ENCODE peak calls at places on chromosomes 6 and 20, in six cellular contexts. One of them, this sample, is unnamed.

GRCh38 chr20:58996226-58996611 is 10.8 kb downstream of the CTSZ start:
- DNase-seq in neuronal stem cell: no peak
- DNase-seq in T-helper 17 cell: no peak
- DNase-seq in B cell: no peak
- DNase-seq in activated CD8-positive, alpha-beta memory T cell treated with anti-CD3 and anti-CD28 coated beads for 4 hours: no peak
- DNase-seq in Daoy: no peak
- DNase-seq in this sample: no peak

GRCh38 chr20:32115196-32115767 is 5.8 kb downstream of the TM9SF4 start:
- DNase-seq in activated CD8-positive, alpha-beta memory T cell treated with anti-CD3 and anti-CD28 coated beads for 4 hours: no peak
- DNase-seq in B cell: no peak
- DNase-seq in neuronal stem cell: no peak
- DNase-seq in T-helper 17 cell: no peak
- DNase-seq in Daoy: no peak
- DNase-seq in this sample: no peak

GRCh38 chr6:40342674-40343230 is 244.4 kb downstream of the LRFN2 start:
- DNase-seq in B cell: no peak
- DNase-seq in activated CD8-positive, alpha-beta memory T cell treated with anti-CD3 and anti-CD28 coated beads for 4 hours: no peak
- DNase-seq in T-helper 17 cell: no peak
- DNase-seq in neuronal stem cell: no peak
- DNase-seq in Daoy: no peak
- DNase-seq in this sample: no peak

GRCh38 chr6:49546371-49546770 is 4.1 kb upstream of the C6orf141 start:
- DNase-seq in neuronal stem cell: no peak
- DNase-seq in B cell: no peak
- DNase-seq in activated CD8-positive, alpha-beta memory T cell treated with anti-CD3 and anti-CD28 coated beads for 4 hours: no peak
- DNase-seq in T-helper 17 cell: no peak
- DNase-seq in Daoy: no peak
- DNase-seq in this sample: no peak

GRCh38 chr6:168126566-168127383 is 47.8 kb upstream of the FRMD1 start:
- DNase-seq in neuronal stem cell: no peak
- DNase-seq in Daoy: no peak
- DNase-seq in T-helper 17 cell: no peak
- DNase-seq in B cell: peak
- DNase-seq in activated CD8-positive, alpha-beta memory T cell treated with anti-CD3 and anti-CD28 coated beads for 4 hours: no peak
- DNase-seq in this sample: no peak

GRCh38 chr6:42320762-42321161 is 103.1 kb upstream of the MRPS10 start:
- DNase-seq in neuronal stem cell: no peak
- DNase-seq in B cell: no peak
- DNase-seq in T-helper 17 cell: no peak
- DNase-seq in activated CD8-positive, alpha-beta memory T cell treated with anti-CD3 and anti-CD28 coated beads for 4 hours: no peak
- DNase-seq in Daoy: peak
- DNase-seq in this sample: no peak

GRCh38 chr6:41073968-41074691 is 1.4 kb downstream of the NFYA start:
- DNase-seq in neuronal stem cell: no peak
- DNase-seq in T-helper 17 cell: no peak
- DNase-seq in Daoy: peak
- DNase-seq in B cell: peak
- DNase-seq in activated CD8-positive, alpha-beta memory T cell treated with anti-CD3 and anti-CD28 coated beads for 4 hours: no peak
- DNase-seq in this sample: peak

GRCh38 chr6:167767715-167768107 is 59.0 kb upstream of the AFDN start:
- DNase-seq in T-helper 17 cell: no peak
- DNase-seq in neuronal stem cell: no peak
- DNase-seq in B cell: no peak
- DNase-seq in Daoy: no peak
- DNase-seq in activated CD8-positive, alpha-beta memory T cell treated with anti-CD3 and anti-CD28 coated beads for 4 hours: no peak
- DNase-seq in this sample: no peak

GRCh38 chr6:14763139-14763538 is 482.7 kb upstream of the JARID2 start:
- DNase-seq in activated CD8-positive, alpha-beta memory T cell treated with anti-CD3 and anti-CD28 coated beads for 4 hours: no peak
- DNase-seq in T-helper 17 cell: no peak
- DNase-seq in Daoy: no peak
- DNase-seq in B cell: no peak
- DNase-seq in neuronal stem cell: no peak
- DNase-seq in this sample: no peak

GRCh38 chr20:11454966-11455799 is 462.5 kb upstream of the BTBD3 start:
- DNase-seq in Daoy: peak
- DNase-seq in activated CD8-positive, alpha-beta memory T cell treated with anti-CD3 and anti-CD28 coated beads for 4 hours: no peak
- DNase-seq in neuronal stem cell: no peak
- DNase-seq in T-helper 17 cell: no peak
- DNase-seq in B cell: no peak
- DNase-seq in this sample: peak

GRCh38 chr6:8013763-8014162 is 50.4 kb downstream of the BLOC1S5 start:
- DNase-seq in B cell: no peak
- DNase-seq in T-helper 17 cell: no peak
- DNase-seq in activated CD8-positive, alpha-beta memory T cell treated with anti-CD3 and anti-CD28 coated beads for 4 hours: no peak
- DNase-seq in neuronal stem cell: no peak
- DNase-seq in Daoy: no peak
- DNase-seq in this sample: no peak

GRCh38 chr20:32880635-32881034 is 21.9 kb downstream of the EFCAB8 start:
- DNase-seq in T-helper 17 cell: no peak
- DNase-seq in B cell: no peak
- DNase-seq in neuronal stem cell: no peak
- DNase-seq in Daoy: no peak
- DNase-seq in activated CD8-positive, alpha-beta memory T cell treated with anti-CD3 and anti-CD28 coated beads for 4 hours: no peak
- DNase-seq in this sample: no peak

GRCh38 chr20:12570371-12570770 is 438.4 kb upstream of the SPTLC3 start:
- DNase-seq in neuronal stem cell: peak
- DNase-seq in activated CD8-positive, alpha-beta memory T cell treated with anti-CD3 and anti-CD28 coated beads for 4 hours: no peak
- DNase-seq in Daoy: peak
- DNase-seq in B cell: no peak
- DNase-seq in T-helper 17 cell: no peak
- DNase-seq in this sample: no peak

GRCh38 chr20:8020314-8021079 is 936 bp upstream of the TMX4 start:
- DNase-seq in Daoy: no peak
- DNase-seq in activated CD8-positive, alpha-beta memory T cell treated with anti-CD3 and anti-CD28 coated beads for 4 hours: no peak
- DNase-seq in neuronal stem cell: no peak
- DNase-seq in B cell: peak
- DNase-seq in T-helper 17 cell: no peak
- DNase-seq in this sample: no peak

GRCh38 chr6:128443553-128443952 is 76.8 kb downstream of the PTPRK start:
- DNase-seq in activated CD8-positive, alpha-beta memory T cell treated with anti-CD3 and anti-CD28 coated beads for 4 hours: no peak
- DNase-seq in neuronal stem cell: no peak
- DNase-seq in Daoy: no peak
- DNase-seq in B cell: no peak
- DNase-seq in T-helper 17 cell: no peak
- DNase-seq in this sample: no peak

GRCh38 chr20:2451939-2452732 is 18.5 kb downstream of the SNRPB start:
- DNase-seq in Daoy: peak
- DNase-seq in B cell: peak
- DNase-seq in T-helper 17 cell: peak
- DNase-seq in neuronal stem cell: peak
- DNase-seq in activated CD8-positive, alpha-beta memory T cell treated with anti-CD3 and anti-CD28 coated beads for 4 hours: peak
- DNase-seq in this sample: peak

GRCh38 chr6:112030965-112031660 is 22.8 kb upstream of the CCN6 start:
- DNase-seq in neuronal stem cell: no peak
- DNase-seq in Daoy: no peak
- DNase-seq in activated CD8-positive, alpha-beta memory T cell treated with anti-CD3 and anti-CD28 coated beads for 4 hours: no peak
- DNase-seq in B cell: no peak
- DNase-seq in T-helper 17 cell: no peak
- DNase-seq in this sample: no peak

GRCh38 chr20:38395165-38395564 is 40.0 kb downstream of the SNHG17 start:
- DNase-seq in Daoy: no peak
- DNase-seq in activated CD8-positive, alpha-beta memory T cell treated with anti-CD3 and anti-CD28 coated beads for 4 hours: no peak
- DNase-seq in B cell: no peak
- DNase-seq in neuronal stem cell: no peak
- DNase-seq in T-helper 17 cell: no peak
- DNase-seq in this sample: peak

GRCh38 chr6:170292111-170292777 is 1.4 kb upstream of the DLL1 start:
- DNase-seq in B cell: no peak
- DNase-seq in neuronal stem cell: no peak
- DNase-seq in Daoy: no peak
- DNase-seq in T-helper 17 cell: no peak
- DNase-seq in activated CD8-positive, alpha-beta memory T cell treated with anti-CD3 and anti-CD28 coated beads for 4 hours: no peak
- DNase-seq in this sample: no peak

GRCh38 chr6:100296810-100297544 is 167.7 kb downstream of the SIM1 start:
- DNase-seq in Daoy: peak
- DNase-seq in activated CD8-positive, alpha-beta memory T cell treated with anti-CD3 and anti-CD28 coated beads for 4 hours: no peak
- DNase-seq in T-helper 17 cell: no peak
- DNase-seq in neuronal stem cell: no peak
- DNase-seq in B cell: no peak
- DNase-seq in this sample: peak

GRCh38 chr6:35048031-35048613 is 93.0 kb downstream of the TCP11 start:
- DNase-seq in neuronal stem cell: peak
- DNase-seq in activated CD8-positive, alpha-beta memory T cell treated with anti-CD3 and anti-CD28 coated beads for 4 hours: no peak
- DNase-seq in T-helper 17 cell: no peak
- DNase-seq in B cell: no peak
- DNase-seq in Daoy: no peak
- DNase-seq in this sample: peak

GRCh38 chr6:148761532-148761951 is 14.7 kb downstream of the UST start:
- DNase-seq in B cell: no peak
- DNase-seq in T-helper 17 cell: peak
- DNase-seq in activated CD8-positive, alpha-beta memory T cell treated with anti-CD3 and anti-CD28 coated beads for 4 hours: no peak
- DNase-seq in neuronal stem cell: no peak
- DNase-seq in Daoy: peak
- DNase-seq in this sample: no peak

GRCh38 chr6:34515473-34516387 is 40.4 kb downstream of the SPDEF start:
- DNase-seq in B cell: no peak
- DNase-seq in Daoy: no peak
- DNase-seq in neuronal stem cell: no peak
- DNase-seq in T-helper 17 cell: no peak
- DNase-seq in activated CD8-positive, alpha-beta memory T cell treated with anti-CD3 and anti-CD28 coated beads for 4 hours: no peak
- DNase-seq in this sample: no peak

GRCh38 chr6:139944131-139944530 is 569.7 kb upstream of the CITED2 start:
- DNase-seq in B cell: no peak
- DNase-seq in neuronal stem cell: no peak
- DNase-seq in T-helper 17 cell: no peak
- DNase-seq in activated CD8-positive, alpha-beta memory T cell treated with anti-CD3 and anti-CD28 coated beads for 4 hours: no peak
- DNase-seq in Daoy: no peak
- DNase-seq in this sample: no peak

GRCh38 chr20:14915356-14915755 is 577.9 kb upstream of the FLRT3 start:
- DNase-seq in activated CD8-positive, alpha-beta memory T cell treated with anti-CD3 and anti-CD28 coated beads for 4 hours: no peak
- DNase-seq in Daoy: no peak
- DNase-seq in B cell: no peak
- DNase-seq in neuronal stem cell: no peak
- DNase-seq in T-helper 17 cell: no peak
- DNase-seq in this sample: no peak

GRCh38 chr20:44736170-44737021 is 9.3 kb upstream of the KCNK15 start:
- DNase-seq in T-helper 17 cell: no peak
- DNase-seq in Daoy: peak
- DNase-seq in B cell: no peak
- DNase-seq in activated CD8-positive, alpha-beta memory T cell treated with anti-CD3 and anti-CD28 coated beads for 4 hours: no peak
- DNase-seq in neuronal stem cell: peak
- DNase-seq in this sample: peak

GRCh38 chr6:19895866-19896579 is 58.9 kb downstream of the ID4 start:
- DNase-seq in B cell: no peak
- DNase-seq in activated CD8-positive, alpha-beta memory T cell treated with anti-CD3 and anti-CD28 coated beads for 4 hours: no peak
- DNase-seq in T-helper 17 cell: no peak
- DNase-seq in neuronal stem cell: no peak
- DNase-seq in Daoy: no peak
- DNase-seq in this sample: no peak

GRCh38 chr20:50029697-50030428 is 47.1 kb downstream of the SNAI1 start:
- DNase-seq in T-helper 17 cell: no peak
- DNase-seq in Daoy: peak
- DNase-seq in activated CD8-positive, alpha-beta memory T cell treated with anti-CD3 and anti-CD28 coated beads for 4 hours: no peak
- DNase-seq in neuronal stem cell: no peak
- DNase-seq in B cell: no peak
- DNase-seq in this sample: peak

This sample was measured in myocyte.